ENCODE peak calls at places on chromosomes 2 and 18, in nine cellular contexts. Q, J, D, M, K, I, X, T and C are unnamed samples.

GRCh38 chr2:68341583-68341982 is 21.8 kb upstream of the CNRIP1 start:
- DNase-seq in K (no peak), X (no peak), Q (no peak), D (no peak), M (no peak), I (no peak), T (no peak), J (no peak), C (no peak)

GRCh38 chr2:21044694-21045371 is 960 bp upstream of the APOB start:
- DNase-seq in X (no peak), K (no peak), D (no peak), I (no peak), M (no peak), T (no peak), Q (no peak), J (no peak), C (no peak)

GRCh38 chr2:98416760-98417159 is 27.9 kb upstream of the INPP4A start:
- DNase-seq in K (no peak), J (no peak), M (no peak), X (peak), T (no peak), I (no peak), D (no peak), Q (no peak), C (no peak)

GRCh38 chr2:231514225-231514950 is 15.9 kb downstream of the NMUR1 start:
- DNase-seq in M (peak), D (peak), J (peak), I (peak), X (peak), T (peak), K (peak), Q (peak), C (peak)

GRCh38 chr18:68409585-68409984 is 305.3 kb downstream of the TMX3 start:
- DNase-seq in I (no peak), J (no peak), D (no peak), M (no peak), T (no peak), K (peak), Q (no peak), X (no peak), C (no peak)

GRCh38 chr2:144459937-144460336 is 60.0 kb downstream of the ZEB2 start:
- DNase-seq in Q (no peak), I (no peak), T (no peak), D (no peak), K (no peak), X (no peak), M (no peak), J (no peak), C (no peak)

GRCh38 chr2:10202136-10202535 is 79.6 kb downstream of the RRM2 start:
- DNase-seq in D (no peak), K (peak), T (no peak), I (no peak), Q (no peak), M (no peak), J (no peak), X (no peak), C (no peak)

GRCh38 chr18:50559750-50560680 is at the start of gene MAPK4:
- DNase-seq in T (peak), J (no peak), M (peak), K (peak), I (peak), Q (peak), D (peak), X (no peak), C (peak)

GRCh38 chr2:172574965-172575364 is 19.1 kb downstream of the PDK1 start:
- DNase-seq in X (no peak), I (no peak), J (no peak), Q (no peak), D (no peak), M (no peak), K (no peak), T (no peak), C (no peak)

GRCh38 chr18:79111483-79111882 is 42.3 kb downstream of the ATP9B start:
- DNase-seq in X (no peak), M (peak), Q (no peak), I (no peak), J (no peak), D (no peak), K (no peak), T (no peak), C (no peak)

GRCh38 chr18:10149768-10150556 is 236.1 kb downstream of the VAPA start:
- DNase-seq in D (no peak), K (no peak), J (no peak), X (no peak), Q (no peak), I (no peak), T (no peak), M (no peak), C (no peak)

GRCh38 chr2:196289000-196289399 is 117.6 kb upstream of the STK17B start:
- DNase-seq in M (no peak), T (no peak), K (no peak), D (no peak), Q (no peak), I (no peak), J (no peak), X (no peak), C (no peak)

GRCh38 chr2:120546077-120546864 is 189.4 kb upstream of the GLI2 start:
- DNase-seq in X (peak), T (no peak), Q (no peak), I (peak), J (no peak), D (no peak), M (no peak), K (peak), C (peak)

GRCh38 chr2:27214936-27215335 is 2.2 kb upstream of the CAD start:
- DNase-seq in K (no peak), T (no peak), X (no peak), Q (no peak), M (no peak), D (no peak), J (no peak), I (no peak), C (no peak)

GRCh38 chr2:42008241-42008911 is 39.4 kb upstream of the PKDCC start:
- DNase-seq in D (no peak), T (no peak), I (no peak), M (no peak), J (no peak), X (peak), K (no peak), Q (no peak), C (no peak)

GRCh38 chr2:186592137-186592875 is 2.5 kb downstream of the ITGAV start:
- DNase-seq in X (peak), I (no peak), K (peak), Q (no peak), D (no peak), M (no peak), J (no peak), T (no peak), C (no peak)

GRCh38 chr2:171069286-171069956 is 91.3 kb downstream of the TLK1 start:
- DNase-seq in X (no peak), K (no peak), J (no peak), D (no peak), T (no peak), M (no peak), I (no peak), Q (no peak), C (no peak)

GRCh38 chr2:72233211-72233610 is 85.5 kb upstream of the CYP26B1 start:
- DNase-seq in J (no peak), I (no peak), X (no peak), T (no peak), K (no peak), Q (no peak), D (no peak), M (no peak), C (no peak)

GRCh38 chr2:157055660-157056199 is 201.8 kb upstream of the GALNT5 start:
- DNase-seq in I (no peak), D (no peak), J (no peak), X (peak), M (no peak), K (peak), T (no peak), Q (no peak), C (no peak)

GRCh38 chr18:9550413-9550812 is 63.9 kb downstream of the PPP4R1 start:
- DNase-seq in I (no peak), K (no peak), D (no peak), Q (no peak), M (no peak), X (no peak), J (no peak), T (no peak), C (no peak)

GRCh38 chr2:85811173-85811849 is 57.5 kb downstream of the ATOH8 start:
- DNase-seq in M (no peak), I (no peak), K (peak), D (no peak), X (no peak), Q (no peak), J (no peak), T (no peak), C (peak)

GRCh38 chr2:78839259-78839658 is 186.2 kb upstream of the REG3G start:
- DNase-seq in Q (no peak), I (no peak), J (no peak), D (no peak), X (no peak), M (no peak), K (no peak), T (no peak), C (no peak)